ENCODE peak calls at places on chromosomes 13 and 19, in seven cellular contexts. L, Y, D, H, S, B and Z are unnamed samples.
A peak's percentile ranks its signal among the peaks of the same experiment; 100 is the strongest.

GRCh38 chr19:2309734-2310362 is 1.9 kb upstream of the LINGO3 start:
- DNase-seq in L (no peak), Y (no peak), D (no peak), H (no peak), S (peak; percentile 50), B (peak; percentile 80), Z (no peak)

GRCh38 chr13:113746143-113746525 is 12.9 kb upstream of the TMEM255B start:
- DNase-seq in L (no peak), Y (no peak), D (no peak), H (no peak), S (no peak), B (no peak), Z (no peak)

GRCh38 chr13:69565334-69565733 is 542.3 kb upstream of the ATXN8OS start:
- DNase-seq in L (no peak), Y (no peak), D (no peak), H (no peak), S (no peak), B (no peak), Z (no peak)

GRCh38 chr19:54616840-54617560 is 13.3 kb upstream of the LILRB1 start:
- DNase-seq in L (no peak), Y (no peak), D (no peak), H (no peak), S (no peak), B (no peak), Z (no peak)

GRCh38 chr19:20078696-20079095 is 896 bp downstream of the ZNF90 start:
- DNase-seq in L (no peak), Y (no peak), D (no peak), H (peak; percentile 49), S (peak; percentile 68), B (peak; percentile 35), Z (no peak)

GRCh38 chr19:45767881-45768643 is 990 bp downstream of the SIX5 start:
- DNase-seq in L (no peak), Y (no peak), D (no peak), H (peak; percentile 81), S (peak; percentile 86), B (peak; percentile 86), Z (no peak)

GRCh38 chr19:54307389-54307788 is 5.6 kb downstream of the LILRA5 start:
- DNase-seq in L (no peak), Y (no peak), D (no peak), H (no peak), S (no peak), B (no peak), Z (no peak)

GRCh38 chr19:4897146-4897545 is 5.5 kb downstream of the ARRDC5 start:
- DNase-seq in L (no peak), Y (no peak), D (no peak), H (no peak), S (no peak), B (no peak), Z (no peak)

GRCh38 chr19:42528354-42529247 is at the start of gene CEACAM1:
- DNase-seq in L (no peak), Y (no peak), D (no peak), H (peak; percentile 71), S (peak; percentile 17), B (peak; percentile 23), Z (no peak)

GRCh38 chr13:57629821-57630235 is 1.7 kb upstream of the PCDH17 start:
- DNase-seq in L (no peak), Y (no peak), D (no peak), H (peak; percentile 73), S (peak; percentile 59), B (peak; percentile 93), Z (peak; percentile 77)

GRCh38 chr13:33869005-33869404 is 51.1 kb downstream of the RFC3 start:
- DNase-seq in L (no peak), Y (no peak), D (no peak), H (no peak), S (no peak), B (no peak), Z (no peak)

GRCh38 chr13:76016799-76017198 is 380.7 kb downstream of the LMO7 start:
- DNase-seq in L (no peak), Y (no peak), D (no peak), H (peak; percentile 16), S (peak; percentile 12), B (peak; percentile 30), Z (no peak)

GRCh38 chr19:13001502-13002388 is 6.5 kb downstream of the NFIX start:
- DNase-seq in L (no peak), Y (no peak), D (peak; percentile 43), H (no peak), S (peak; percentile 80), B (peak; percentile 43), Z (no peak)

GRCh38 chr19:1009043-1009975 is 9.1 kb downstream of the GRIN3B start:
- DNase-seq in L (no peak), Y (peak; percentile 9), D (no peak), H (no peak), S (no peak), B (no peak), Z (no peak)

GRCh38 chr13:44967656-44968451 is 21.4 kb downstream of the NUFIP1 start:
- DNase-seq in L (no peak), Y (no peak), D (no peak), H (no peak), S (no peak), B (no peak), Z (no peak)

GRCh38 chr19:38721496-38721895 is 22.8 kb downstream of the CAPN12 start:
- DNase-seq in L (no peak), Y (no peak), D (no peak), H (no peak), S (no peak), B (no peak), Z (no peak)

GRCh38 chr19:38719761-38720558 is 24.3 kb downstream of the CAPN12 start:
- DNase-seq in L (no peak), Y (no peak), D (no peak), H (no peak), S (peak; percentile 88), B (no peak), Z (peak; percentile 25)

GRCh38 chr19:38718747-38719543 is 25.3 kb downstream of the CAPN12 start:
- DNase-seq in L (no peak), Y (no peak), D (no peak), H (peak; percentile 67), S (peak; percentile 81), B (peak; percentile 58), Z (peak; percentile 25)

GRCh38 chr19:38721977-38722773 is 22.1 kb downstream of the CAPN12 start:
- DNase-seq in L (peak; percentile 56), Y (no peak), D (no peak), H (no peak), S (no peak), B (peak; percentile 55), Z (no peak)

DNA sequence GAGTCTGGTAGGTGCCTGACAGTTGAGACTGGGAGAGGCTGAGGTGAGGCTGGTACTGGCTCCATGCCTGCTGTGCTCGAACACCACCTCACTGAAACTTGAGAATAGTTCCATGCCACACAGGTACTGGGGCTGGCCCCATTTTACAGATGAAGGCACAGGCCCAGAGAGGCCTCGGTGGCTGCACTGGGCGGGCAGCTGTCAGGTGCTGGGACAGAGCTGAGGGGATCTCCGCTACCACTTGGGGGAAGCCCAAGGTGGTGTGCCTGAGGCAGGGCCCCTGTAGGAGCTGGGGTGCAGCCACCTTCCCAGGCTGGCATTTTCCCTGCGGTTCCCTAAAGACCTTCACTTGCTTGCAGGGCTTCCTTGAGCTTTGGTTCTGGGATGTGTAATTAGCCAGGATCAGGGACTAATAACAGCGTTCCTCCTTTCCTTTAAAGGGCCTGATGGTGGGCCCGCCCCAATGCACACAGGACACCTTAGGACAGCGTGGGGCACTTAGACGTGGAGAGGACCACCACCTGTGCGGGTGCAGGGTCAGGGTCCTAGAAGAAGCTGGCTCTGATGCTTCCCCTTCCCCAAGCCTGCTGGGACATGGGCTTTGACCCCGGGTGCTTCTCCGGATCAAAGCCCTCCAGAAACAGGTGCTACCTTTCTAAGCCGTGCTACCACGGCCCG is 23.6 kb downstream of the CAPN12 start:
- DNase-seq in L (no peak), Y (no peak), D (no peak), H (no peak), S (no peak), B (no peak), Z (no peak)
- H3K4me3 ChIP-seq in L (no peak overlapping the region), Y (no peak overlapping the region), D (no peak overlapping the region), H (no peak overlapping the region), S (no peak overlapping the region), B (no peak overlapping the region), Z (no peak overlapping the region)

DNA sequence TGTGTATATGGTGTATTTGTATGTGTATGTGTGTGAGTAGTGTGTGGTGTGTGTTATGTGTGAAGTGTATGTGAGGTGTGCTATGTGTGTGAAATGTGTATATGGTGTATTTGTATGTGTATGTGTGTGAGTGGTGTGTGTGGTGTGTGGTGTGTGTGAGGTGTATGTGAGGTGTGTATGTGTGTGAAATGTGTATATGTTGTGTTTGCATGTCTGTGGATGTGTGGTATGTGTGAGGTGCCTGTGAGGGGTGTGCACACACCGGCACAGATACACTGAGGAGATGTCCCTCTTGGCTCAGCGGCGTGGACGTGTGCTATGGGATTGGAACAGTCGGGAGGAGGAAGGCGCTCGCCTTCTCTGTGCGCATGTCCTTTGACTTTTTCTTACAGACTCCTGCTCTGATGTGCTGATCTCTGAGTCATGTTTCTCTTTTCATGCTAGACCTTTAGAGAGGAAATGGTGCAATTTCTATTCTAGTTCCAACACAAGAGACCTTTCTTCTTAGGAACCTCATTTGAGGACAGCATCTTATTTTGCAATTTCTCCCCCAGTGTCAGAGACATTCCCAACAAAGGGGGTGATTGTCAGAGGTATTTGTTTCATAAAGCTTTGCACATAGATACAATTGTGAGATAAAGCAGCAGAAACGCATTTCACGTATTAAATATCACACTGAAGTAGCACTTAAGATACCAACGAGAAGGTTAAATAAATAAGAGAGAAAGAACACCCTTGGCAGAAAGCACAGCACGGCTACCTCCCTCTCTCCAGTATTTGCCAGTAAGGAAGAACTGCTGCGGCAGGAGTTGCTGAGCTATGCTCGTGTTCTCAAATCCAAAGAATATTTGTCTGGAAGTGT is 11.3 kb upstream of the TNFRSF19 start:
- DNase-seq in L (peak; percentile 45), Y (no peak), D (no peak), H (peak; percentile 71), S (peak; percentile 64), B (peak; percentile 30), Z (peak; percentile 88)
- H3K4me3 ChIP-seq in L (no peak overlapping the region), Y (peak overlapping the region; percentile 18), D (peak overlapping the region; percentile 50), H (no peak overlapping the region), S (no peak overlapping the region), B (no peak overlapping the region), Z (no peak overlapping the region)

GRCh38 chr13:98508280-98509074 is 68.4 kb downstream of the STK24 start:
- DNase-seq in L (no peak), Y (no peak), D (no peak), H (no peak), S (no peak), B (no peak), Z (peak; percentile 56)
- H3K4me3 ChIP-seq in L (no peak overlapping the region), Y (no peak overlapping the region), D (no peak overlapping the region), H (no peak overlapping the region), S (no peak overlapping the region), B (no peak overlapping the region), Z (no peak overlapping the region)

GRCh38 chr19:40567750-40568494 is 8.8 kb upstream of the SHKBP1 start:
- DNase-seq in L (no peak), Y (no peak), D (no peak), H (no peak), S (no peak), B (no peak), Z (no peak)

GRCh38 chr19:40567040-40567749 is 9.5 kb upstream of the SHKBP1 start:
- DNase-seq in L (no peak), Y (no peak), D (no peak), H (no peak), S (peak; percentile 29), B (no peak), Z (no peak)

GRCh38 chr19:40571831-40572495 is 4.7 kb upstream of the SHKBP1 start:
- DNase-seq in L (no peak), Y (no peak), D (no peak), H (no peak), S (no peak), B (no peak), Z (no peak)

GRCh38 chr19:40570313-40571004 is 6.2 kb upstream of the SHKBP1 start:
- DNase-seq in L (peak; percentile 97), Y (peak; percentile 97), D (peak; percentile 97), H (peak; percentile 100), S (peak; percentile 99), B (peak; percentile 100), Z (peak; percentile 99)

GRCh38 chr19:40571005-40571318 is 5.7 kb upstream of the SHKBP1 start:
- DNase-seq in L (no peak), Y (no peak), D (no peak), H (no peak), S (no peak), B (no peak), Z (no peak)
- H3K4me3 ChIP-seq in L (no peak overlapping the region), Y (no peak overlapping the region), D (peak overlapping the region; percentile 46), H (no peak overlapping the region), S (no peak overlapping the region), B (no peak overlapping the region), Z (peak overlapping the region; percentile 13)